ENCODE peak calls at places on chromosomes 16 and 17, in seven cellular contexts. B is CD8-positive, alpha-beta memory T cell; Y is upper lobe of right lung; E is substantia nigra; W is esophagus muscularis mucosa; D is heart right ventricle; Q is HL-60. S is an unnamed sample.

GRCh38 chr17:15431201-15431600 is 36.2 kb downstream of the CDRT4 start:
- DNase-seq in W (no peak), D (no peak), Q (no peak), B (no peak), Y (no peak), E (no peak), S (no peak)

GRCh38 chr17:50134206-50135110 is 4.5 kb upstream of the SAMD14 start:
- DNase-seq in D (no peak), Y (no peak), B (no peak), W (no peak), E (no peak), Q (no peak), S (no peak)

GRCh38 chr16:50395763-50396710 is 27.2 kb upstream of the BRD7 start:
- DNase-seq in Q (no peak), B (peak; percentile 10), W (peak; percentile 86), D (no peak), Y (no peak), E (no peak), S (no peak)

GRCh38 chr17:29143894-29144293 is 36.3 kb downstream of the MYO18A start:
- DNase-seq in Y (no peak), E (peak; percentile 21), D (no peak), W (no peak), B (no peak), Q (no peak), S (no peak)

GRCh38 chr16:84284168-84284722 is 10.4 kb upstream of the WFDC1 start:
- DNase-seq in Y (peak; percentile 73), W (no peak), D (peak; percentile 73), E (no peak), Q (no peak), B (no peak), S (no peak)

GRCh38 chr17:71735893-71736292 is 384.9 kb upstream of the SOX9 start:
- DNase-seq in Q (no peak), E (no peak), W (no peak), D (no peak), B (no peak), Y (no peak), S (no peak)

GRCh38 chr17:63278731-63279442 is 167.2 kb downstream of the CYB561 start:
- DNase-seq in W (no peak), B (no peak), Y (no peak), E (no peak), D (no peak), Q (no peak), S (no peak)

GRCh38 chr17:6427284-6427781 is 7.6 kb downstream of the AIPL1 start:
- DNase-seq in Q (peak; percentile 23), Y (no peak), W (no peak), E (no peak), D (no peak), B (peak; percentile 46), S (no peak)

GRCh38 chr16:89320717-89321501 is 103.4 kb downstream of the ZNF778 start:
- DNase-seq in Y (no peak), B (no peak), E (no peak), D (peak; percentile 70), W (no peak), Q (no peak), S (peak; percentile 65)

GRCh38 chr17:36188891-36189306 is 7.7 kb downstream of the CCL3L1 start:
- DNase-seq in W (no peak), D (no peak), E (no peak), B (no peak), Y (no peak), Q (peak; percentile 91), S (no peak)

GRCh38 chr17:33241390-33241789 is 51.7 kb downstream of the ASIC2 start:
- DNase-seq in B (no peak), Q (no peak), D (no peak), Y (no peak), E (no peak), W (no peak), S (no peak)

GRCh38 chr16:53743149-53743566 is 39.2 kb downstream of the FTO start:
- DNase-seq in D (no peak), W (no peak), B (peak; percentile 1), Y (no peak), Q (peak; percentile 27), E (no peak), S (no peak)

GRCh38 chr17:3911271-3912053 is 4.8 kb downstream of the P2RX1 start:
- DNase-seq in E (no peak), Q (peak; percentile 45), D (no peak), W (no peak), B (peak; percentile 88), Y (no peak), S (no peak)

GRCh38 chr17:9120471-9120870 is 99.2 kb downstream of the NTN1 start:
- DNase-seq in Q (no peak), B (no peak), D (no peak), E (no peak), Y (peak; percentile 48), W (no peak), S (no peak)

GRCh38 chr16:35731341-35732040 is 2272.1 kb downstream of the TP53TG3F start:
- DNase-seq in D (no peak), W (peak; percentile 79), Y (no peak), B (no peak), E (no peak), Q (no peak), S (no peak)

GRCh38 chr17:38559880-38560230 is 45.9 kb downstream of the SRCIN1 start:
- DNase-seq in B (no peak), Y (no peak), D (no peak), E (no peak), W (no peak), Q (no peak), S (no peak)

GRCh38 chr17:82300707-82301270 is 16.6 kb downstream of the CD7 start:
- DNase-seq in D (peak; percentile 72), E (no peak), B (peak; percentile 65), W (no peak), Q (no peak), Y (peak; percentile 85), S (no peak)

GRCh38 chr16:88754912-88755744 is 29.9 kb downstream of the PIEZO1 start:
- DNase-seq in Y (no peak), Q (no peak), E (no peak), B (no peak), D (no peak), W (no peak), S (peak; percentile 45)

GRCh38 chr17:81247339-81247990 is 8.3 kb downstream of the NDUFAF8 start:
- DNase-seq in B (no peak), Q (no peak), W (no peak), Y (no peak), D (no peak), E (no peak), S (no peak)

GRCh38 chr16:23254338-23254737 is 47.8 kb upstream of the SCNN1B start:
- DNase-seq in E (no peak), D (no peak), Y (no peak), B (no peak), Q (no peak), W (no peak), S (no peak)

GRCh38 chr16:67551091-67551490 is 11.2 kb upstream of the CTCF start:
- DNase-seq in Q (no peak), B (no peak), Y (no peak), D (no peak), W (no peak), E (no peak), S (no peak)

GRCh38 chr17:71664867-71665266 is 456.0 kb upstream of the SOX9 start:
- DNase-seq in D (no peak), Y (no peak), B (no peak), W (no peak), Q (no peak), E (no peak), S (no peak)

GRCh38 chr17:59962739-59963318 is 1.7 kb downstream of the RNFT1 start:
- DNase-seq in Q (no peak), E (no peak), W (no peak), Y (no peak), D (no peak), B (no peak), S (no peak)

GRCh38 chr17:31537558-31537957 is 146.1 kb downstream of the RAB11FIP4 start:
- DNase-seq in E (no peak), D (no peak), B (no peak), Q (no peak), Y (no peak), W (no peak), S (no peak)
- H3K27ac ChIP-seq in E (no peak overlapping the region), D (no peak overlapping the region), B (no peak overlapping the region), Q (no peak overlapping the region), Y (no peak overlapping the region), W (no peak overlapping the region), S (no peak overlapping the region)

DNA sequence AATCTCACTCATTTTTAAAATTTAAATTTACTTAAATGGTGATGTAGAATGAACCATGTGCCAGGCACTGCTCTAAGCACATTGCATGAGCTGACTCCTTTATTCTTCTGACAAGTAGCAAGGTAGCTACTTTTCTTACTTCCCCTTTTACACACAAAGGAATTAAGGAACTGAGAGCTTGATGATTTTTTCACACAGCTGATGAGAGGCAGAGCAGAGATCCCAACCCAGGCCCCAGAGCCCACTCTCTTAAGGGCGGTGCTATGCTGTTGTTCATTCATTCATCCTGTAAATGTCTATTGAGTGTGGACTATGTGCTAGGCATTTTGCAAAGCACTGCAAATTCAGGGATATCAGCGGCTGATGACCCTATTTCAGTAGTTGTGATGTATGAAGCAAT is 17.9 kb downstream of the SEC14L5 start:
- DNase-seq in W (no peak), B (no peak), D (no peak), Q (no peak), Y (no peak), E (no peak), S (no peak)
- H3K27ac ChIP-seq in W (no peak overlapping the region), B (no peak overlapping the region), D (no peak overlapping the region), Q (no peak overlapping the region), Y (no peak overlapping the region), E (peak overlapping the region; percentile 54), S (peak overlapping the region; percentile 65)

DNA sequence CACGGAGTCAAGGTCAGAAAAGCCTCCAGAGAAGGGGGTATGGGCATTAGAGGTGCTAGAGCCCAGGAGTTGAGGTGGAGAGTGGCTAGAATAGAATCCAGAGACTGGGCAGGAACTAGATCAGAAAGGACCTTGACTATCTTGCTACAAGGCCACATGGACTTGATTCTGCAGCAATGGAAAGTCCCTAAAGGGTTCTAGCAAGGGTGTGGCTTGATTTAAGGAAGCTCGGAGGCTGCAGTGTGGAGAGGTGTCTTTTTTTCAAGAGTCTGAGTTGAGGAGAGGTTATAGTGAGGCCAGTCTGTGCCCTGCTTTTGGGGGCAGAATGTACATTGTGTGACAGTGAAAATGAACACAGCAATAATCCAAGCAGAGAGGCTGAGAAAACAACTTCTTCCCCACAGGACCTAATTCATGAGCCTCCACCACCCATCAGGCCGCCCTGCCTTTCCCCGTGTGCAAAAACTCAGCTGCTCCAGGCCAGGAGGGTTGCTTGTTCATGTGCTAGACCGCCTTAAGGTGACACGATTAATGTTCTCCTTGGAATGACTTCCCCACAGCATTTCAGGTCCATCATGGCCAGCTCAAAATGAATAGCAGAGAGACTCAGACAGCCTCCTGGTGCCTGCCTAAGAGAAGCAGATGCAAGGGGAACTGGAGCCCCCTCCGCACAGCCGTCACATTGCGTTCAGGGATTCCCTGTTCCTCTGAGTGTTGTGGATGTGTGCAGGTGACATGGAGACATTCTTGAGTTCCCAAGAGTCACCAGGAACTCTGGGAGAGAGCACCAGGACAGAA is 8.7 kb upstream of the BEAN1 start:
- DNase-seq in D (no peak), Q (no peak), B (no peak), E (no peak), Y (no peak), W (no peak), S (no peak)
- H3K27ac ChIP-seq in D (no peak overlapping the region), Q (no peak overlapping the region), B (no peak overlapping the region), E (no peak overlapping the region), Y (no peak overlapping the region), W (no peak overlapping the region), S (no peak overlapping the region)

DNA sequence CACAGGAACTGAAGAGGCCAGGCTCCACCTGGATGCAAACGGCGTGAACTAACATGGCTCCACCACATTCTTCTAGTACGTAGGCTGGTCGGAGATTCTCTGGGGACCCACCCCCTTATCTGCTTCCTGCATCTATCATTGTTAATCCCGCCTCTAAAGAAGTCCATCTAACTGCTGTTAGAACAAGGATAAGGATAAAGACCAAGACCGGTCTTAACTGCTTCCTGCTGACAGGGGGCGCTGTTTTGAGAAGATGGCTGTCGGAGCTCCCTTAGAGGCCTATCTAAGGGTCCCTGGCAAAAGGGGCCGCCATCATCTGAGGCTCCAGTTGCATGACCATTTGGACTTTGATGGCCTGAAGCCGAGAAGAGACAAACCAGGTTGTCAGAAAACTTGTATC is 25.8 kb upstream of the TNFSF12 start:
- DNase-seq in Y (peak; percentile 60), W (no peak), B (peak; percentile 53), D (no peak), E (no peak), Q (no peak), S (no peak)
- H3K27ac ChIP-seq in Y (no peak overlapping the region), W (no peak overlapping the region), B (no peak overlapping the region), D (no peak overlapping the region), E (no peak overlapping the region), Q (no peak overlapping the region), S (no peak overlapping the region)